ENCODE peak calls at places on chromosomes 3 and 15, in four cellular contexts. One of them, this sample, is unnamed.

GRCh38 chr3:120497813-120498212 is 47.0 kb upstream of the FSTL1 start:
- DNase-seq in HepG2: no peak
- DNase-seq in HCT116: no peak
- DNase-seq in H1: no peak
- DNase-seq in this sample: no peak

GRCh38 chr15:83845230-83845629 is 191.3 kb downstream of the ADAMTSL3 start:
- DNase-seq in HepG2: no peak
- DNase-seq in HCT116: no peak
- DNase-seq in H1: no peak
- DNase-seq in this sample: no peak

GRCh38 chr3:136546718-136547117 is 205.5 kb downstream of the STAG1 start:
- DNase-seq in HepG2: no peak
- DNase-seq in HCT116: peak
- DNase-seq in H1: no peak
- DNase-seq in this sample: peak

GRCh38 chr3:14110699-14111098 is 14.0 kb downstream of the CHCHD4 start:
- DNase-seq in HepG2: no peak
- DNase-seq in HCT116: no peak
- DNase-seq in H1: no peak
- DNase-seq in this sample: no peak

GRCh38 chr3:99131876-99132275 is 230.4 kb upstream of the DCBLD2 start:
- DNase-seq in HepG2: no peak
- DNase-seq in HCT116: no peak
- DNase-seq in H1: no peak
- DNase-seq in this sample: no peak

GRCh38 chr3:188789201-188789600 is 382.6 kb upstream of the TPRG1 start:
- DNase-seq in HepG2: no peak
- DNase-seq in HCT116: no peak
- DNase-seq in H1: no peak
- DNase-seq in this sample: no peak

GRCh38 chr3:23175361-23176073 is 27.6 kb upstream of the UBE2E2 start:
- DNase-seq in HepG2: no peak
- DNase-seq in HCT116: no peak
- DNase-seq in H1: no peak
- DNase-seq in this sample: no peak

GRCh38 chr3:128473180-128473519 is 6.5 kb upstream of the DNAJB8 start:
- DNase-seq in HepG2: no peak
- DNase-seq in HCT116: no peak
- DNase-seq in H1: no peak
- DNase-seq in this sample: no peak

GRCh38 chr15:64681424-64682024 is 93.9 kb downstream of the RBPMS2 start:
- DNase-seq in HepG2: peak
- DNase-seq in HCT116: peak
- DNase-seq in H1: no peak
- DNase-seq in this sample: peak

GRCh38 chr15:101053261-101053660 is 134.1 kb downstream of the LRRK1 start:
- DNase-seq in HepG2: no peak
- DNase-seq in HCT116: no peak
- DNase-seq in H1: peak
- DNase-seq in this sample: no peak

GRCh38 chr3:23778451-23778850 is 27.3 kb upstream of the UBE2E1 start:
- DNase-seq in HepG2: no peak
- DNase-seq in HCT116: no peak
- DNase-seq in H1: no peak
- DNase-seq in this sample: no peak

GRCh38 chr3:50587806-50588758 is 18.8 kb downstream of the HEMK1 start:
- DNase-seq in HepG2: peak
- DNase-seq in HCT116: no peak
- DNase-seq in H1: no peak
- DNase-seq in this sample: no peak

GRCh38 chr3:129602730-129603560 is 3.5 kb downstream of the PLXND1 start:
- DNase-seq in HepG2: peak
- DNase-seq in HCT116: no peak
- DNase-seq in H1: no peak
- DNase-seq in this sample: no peak

GRCh38 chr15:73054417-73054963 is 2.2 kb downstream of the NEO1 start:
- DNase-seq in HepG2: no peak
- DNase-seq in HCT116: no peak
- DNase-seq in H1: no peak
- DNase-seq in this sample: no peak

GRCh38 chr15:98596885-98597343 is 51.4 kb upstream of the IGF1R start:
- DNase-seq in HepG2: no peak
- DNase-seq in HCT116: no peak
- DNase-seq in H1: no peak
- DNase-seq in this sample: no peak

GRCh38 chr3:42690191-42690590 is 4.9 kb downstream of the KLHL40 start:
- DNase-seq in HepG2: no peak
- DNase-seq in HCT116: no peak
- DNase-seq in H1: no peak
- DNase-seq in this sample: no peak

GRCh38 chr3:112377418-112378071 is 44.6 kb downstream of the CD200 start:
- DNase-seq in HepG2: no peak
- DNase-seq in HCT116: no peak
- DNase-seq in H1: no peak
- DNase-seq in this sample: no peak

GRCh38 chr3:103169289-103169688 is 734.5 kb downstream of the ZPLD1 start:
- DNase-seq in HepG2: no peak
- DNase-seq in HCT116: no peak
- DNase-seq in H1: no peak
- DNase-seq in this sample: no peak

GRCh38 chr3:27312044-27312668 is 57.0 kb downstream of the NEK10 start:
- DNase-seq in HepG2: peak
- DNase-seq in HCT116: peak
- DNase-seq in H1: no peak
- DNase-seq in this sample: peak

GRCh38 chr3:66407281-66408218 is 93.3 kb downstream of the LRIG1 start:
- DNase-seq in HepG2: peak
- DNase-seq in HCT116: peak
- DNase-seq in H1: peak
- DNase-seq in this sample: peak

GRCh38 chr15:69016021-69016595 is 1.6 kb downstream of the NOX5 start:
- DNase-seq in HepG2: no peak
- DNase-seq in HCT116: no peak
- DNase-seq in H1: no peak
- DNase-seq in this sample: no peak

GRCh38 chr3:59364471-59364870 is 314.6 kb upstream of the CFAP20DC start:
- DNase-seq in HepG2: no peak
- DNase-seq in HCT116: no peak
- DNase-seq in H1: no peak
- DNase-seq in this sample: no peak

GRCh38 chr3:129892486-129892856 is 1.0 kb downstream of the TMCC1 start:
- DNase-seq in HepG2: no peak
- DNase-seq in HCT116: no peak
- DNase-seq in H1: no peak
- DNase-seq in this sample: no peak

GRCh38 chr3:129519896-129520440 is 8.5 kb upstream of the RHO start:
- DNase-seq in HepG2: no peak
- DNase-seq in HCT116: no peak
- DNase-seq in H1: no peak
- DNase-seq in this sample: no peak

GRCh38 chr15:98787936-98788757 is 139.8 kb downstream of the IGF1R start:
- DNase-seq in HepG2: peak
- DNase-seq in HCT116: no peak
- DNase-seq in H1: no peak
- DNase-seq in this sample: no peak

GRCh38 chr3:171967932-171968678 is 71.3 kb upstream of the FNDC3B start:
- DNase-seq in HepG2: no peak
- DNase-seq in HCT116: no peak
- DNase-seq in H1: no peak
- DNase-seq in this sample: no peak

GRCh38 chr15:34049096-34049495 is 10.1 kb upstream of the AVEN start:
- DNase-seq in HepG2: no peak
- DNase-seq in HCT116: no peak
- DNase-seq in H1: no peak
- DNase-seq in this sample: no peak

GRCh38 chr3:114111060-114111790 is 54.7 kb downstream of the QTRT2 start:
- DNase-seq in HepG2: no peak
- DNase-seq in HCT116: no peak
- DNase-seq in H1: no peak
- DNase-seq in this sample: no peak

GRCh38 chr15:85545185-85545584 is 164.8 kb downstream of the AKAP13 start:
- DNase-seq in HepG2: no peak
- DNase-seq in HCT116: no peak
- DNase-seq in H1: no peak
- DNase-seq in this sample: no peak

GRCh38 chr3:62554264-62554799 is 181.0 kb upstream of the FEZF2 start:
- DNase-seq in HepG2: peak
- DNase-seq in HCT116: peak
- DNase-seq in H1: no peak
- DNase-seq in this sample: no peak

GRCh38 chr3:177894021-177894690 is 642.1 kb upstream of the KCNMB2 start:
- DNase-seq in HepG2: no peak
- DNase-seq in HCT116: no peak
- DNase-seq in H1: no peak
- DNase-seq in this sample: no peak

GRCh38 chr15:62832231-62832630 is 210.3 kb upstream of the TPM1 start:
- DNase-seq in HepG2: no peak
- DNase-seq in HCT116: no peak
- DNase-seq in H1: no peak
- DNase-seq in this sample: no peak

GRCh38 chr15:52730163-52730562 is 51.0 kb upstream of the ATOSA start:
- DNase-seq in HepG2: no peak
- DNase-seq in HCT116: no peak
- DNase-seq in H1: no peak
- DNase-seq in this sample: no peak

GRCh38 chr15:51190424-51191068 is 95.8 kb upstream of the TNFAIP8L3 start:
- DNase-seq in HepG2: no peak
- DNase-seq in HCT116: no peak
- DNase-seq in H1: no peak
- DNase-seq in this sample: no peak
- TF ChIP-seq FOSL1 in HepG2: no peak
- TF ChIP-seq FOSL1 in HCT116: no peak
- TF ChIP-seq FOSL1 in H1: no peak
- TF ChIP-seq FOSL1 in this sample: no peak

DNA sequence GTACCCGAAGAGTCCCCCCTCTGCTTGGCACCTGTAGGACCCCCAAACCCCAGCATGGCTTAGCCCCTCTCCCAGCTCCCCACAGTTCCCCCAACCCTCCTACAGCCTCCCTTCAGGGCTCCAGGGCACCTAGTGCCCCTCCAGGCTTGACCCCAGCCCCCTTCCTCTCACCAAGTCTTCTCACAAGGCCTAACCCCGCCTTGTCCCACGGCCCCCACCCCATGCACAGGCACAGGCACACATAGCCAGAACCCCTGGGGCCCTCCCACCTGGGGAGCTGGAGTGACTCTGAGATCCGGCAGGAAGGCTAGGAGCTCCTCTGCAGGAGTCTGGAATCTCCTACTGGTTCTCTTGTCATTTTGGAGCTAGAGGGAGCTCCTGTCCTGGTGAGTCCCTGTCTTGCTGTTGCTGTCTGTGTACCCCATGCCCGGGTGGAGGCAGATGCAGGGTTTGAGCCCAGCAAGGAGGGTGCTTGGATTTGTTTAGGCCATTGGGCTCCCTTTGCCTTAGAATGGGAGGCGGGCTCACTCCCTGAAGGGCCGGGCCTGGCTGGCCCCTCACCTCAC is 39.6 kb downstream of the KLF13 start:
- DNase-seq in HepG2: no peak
- DNase-seq in HCT116: no peak
- DNase-seq in H1: no peak
- DNase-seq in this sample: no peak
- TF ChIP-seq FOSL1 in HepG2: no peak
- TF ChIP-seq FOSL1 in HCT116: no peak
- TF ChIP-seq FOSL1 in H1: no peak
- TF ChIP-seq FOSL1 in this sample: no peak

GRCh38 chr3:121992601-121993560 is 29.2 kb downstream of the ILDR1 start:
- DNase-seq in HepG2: no peak
- DNase-seq in HCT116: no peak
- DNase-seq in H1: no peak
- DNase-seq in this sample: no peak

GRCh38 chr3:121997372-121997771 is 24.7 kb downstream of the ILDR1 start:
- DNase-seq in HepG2: no peak
- DNase-seq in HCT116: no peak
- DNase-seq in H1: no peak
- DNase-seq in this sample: no peak

GRCh38 chr3:121998588-121999473 is 23.2 kb downstream of the ILDR1 start:
- DNase-seq in HepG2: no peak
- DNase-seq in HCT116: no peak
- DNase-seq in H1: no peak
- DNase-seq in this sample: no peak

GRCh38 chr3:121998030-121998580 is 23.9 kb downstream of the ILDR1 start:
- DNase-seq in HepG2: no peak
- DNase-seq in HCT116: no peak
- DNase-seq in H1: no peak
- DNase-seq in this sample: no peak

DNA sequence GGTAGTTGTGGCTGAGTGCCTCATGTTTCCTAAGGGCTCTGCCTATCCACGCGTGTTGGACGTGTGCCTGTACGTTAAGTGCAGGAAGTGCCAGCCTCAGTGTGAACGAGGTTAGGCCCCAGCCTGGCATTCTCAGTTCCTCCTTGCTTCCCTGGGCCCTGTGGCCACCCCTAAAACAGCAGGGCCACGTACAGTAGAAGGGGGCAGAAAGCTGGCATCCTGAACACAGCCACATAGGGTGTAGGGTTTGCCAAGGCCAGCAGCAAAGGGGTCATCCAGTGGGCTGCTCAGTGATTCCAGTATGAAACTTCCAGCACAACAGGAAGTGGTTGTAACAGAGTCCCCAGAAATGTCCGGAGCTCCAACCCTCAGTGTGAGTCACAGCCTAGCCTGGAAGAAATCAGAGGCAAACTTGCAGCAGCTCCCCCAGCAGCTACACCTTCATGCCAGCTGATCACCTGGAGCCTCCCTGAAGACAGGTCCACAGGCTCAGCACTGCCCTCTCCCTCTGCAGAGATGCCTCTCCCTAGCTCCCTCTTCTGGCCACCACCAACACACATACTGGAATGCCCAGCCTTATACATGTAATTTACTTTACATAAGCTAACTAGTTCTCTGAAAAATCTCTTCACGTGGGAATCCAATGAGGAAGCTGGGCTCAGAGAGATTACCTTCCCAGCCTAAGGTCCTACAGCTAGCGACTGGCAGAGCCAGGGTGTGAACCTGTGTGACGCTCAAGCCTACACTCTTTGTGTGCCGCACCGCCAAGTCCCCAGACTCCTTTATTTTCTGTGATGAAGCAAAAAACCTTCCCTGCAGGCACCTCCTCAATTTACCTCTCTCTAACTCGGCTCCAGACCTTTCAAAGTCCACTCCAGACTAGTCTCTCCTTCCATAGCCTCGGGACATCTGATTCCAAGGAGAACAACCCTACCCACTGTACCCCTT is 26.6 kb downstream of the ILDR1 start:
- DNase-seq in HepG2: peak
- DNase-seq in HCT116: peak
- DNase-seq in H1: peak
- DNase-seq in this sample: peak
- TF ChIP-seq FOSL1 in HepG2: no peak
- TF ChIP-seq FOSL1 in HCT116: no peak
- TF ChIP-seq FOSL1 in H1: no peak
- TF ChIP-seq FOSL1 in this sample: no peak

DNA sequence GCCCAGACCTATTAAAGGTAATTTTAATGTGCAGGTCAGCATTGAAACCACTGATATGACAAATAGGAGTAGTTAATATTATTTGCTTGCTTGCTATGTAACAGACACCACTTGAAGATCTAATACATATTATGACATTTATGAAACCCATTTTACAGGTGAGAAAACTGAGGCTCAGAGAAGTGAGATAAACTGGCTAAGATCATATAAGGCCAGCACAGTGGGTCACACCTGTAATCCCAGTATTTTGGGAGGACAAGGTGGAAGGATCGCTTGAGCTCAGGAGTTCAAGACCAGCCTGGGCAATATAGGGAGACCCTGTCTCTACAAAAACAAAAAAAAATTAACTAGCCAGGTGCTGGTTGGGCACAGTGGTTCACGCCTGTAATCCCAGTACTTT is 33.1 kb upstream of the EIF4A2 start:
- DNase-seq in HepG2: no peak
- DNase-seq in HCT116: no peak
- DNase-seq in H1: no peak
- DNase-seq in this sample: no peak
- TF ChIP-seq FOSL1 in HepG2: no peak
- TF ChIP-seq FOSL1 in HCT116: no peak
- TF ChIP-seq FOSL1 in H1: no peak
- TF ChIP-seq FOSL1 in this sample: no peak